ENCODE peak calls at places on chromosomes 4 and X, in eight cellular contexts. One of them, this sample, is unnamed.

GRCh38 chrX:57587607-57588006 is 4.2 kb upstream of the ZXDB start:
- DNase-seq in vagina: no peak
- DNase-seq in GM23338: no peak
- DNase-seq in omental fat pad: no peak
- DNase-seq in upper lobe of left lung: no peak
- DNase-seq in cardiac fibroblast: no peak
- DNase-seq in Calu3: no peak
- DNase-seq in kidney: no peak
- DNase-seq in this sample: no peak

GRCh38 chr4:73213917-73214663 is 44.5 kb downstream of the ANKRD17 start:
- DNase-seq in vagina: no peak
- DNase-seq in GM23338: no peak
- DNase-seq in omental fat pad: no peak
- DNase-seq in upper lobe of left lung: no peak
- DNase-seq in cardiac fibroblast: peak
- DNase-seq in Calu3: no peak
- DNase-seq in kidney: no peak
- DNase-seq in this sample: no peak

GRCh38 chr4:161799687-161800086 is 364.1 kb downstream of the FSTL5 start:
- DNase-seq in vagina: no peak
- DNase-seq in GM23338: no peak
- DNase-seq in omental fat pad: no peak
- DNase-seq in upper lobe of left lung: no peak
- DNase-seq in cardiac fibroblast: no peak
- DNase-seq in Calu3: no peak
- DNase-seq in kidney: no peak
- DNase-seq in this sample: no peak

GRCh38 chr4:104811727-104812126 is 317.0 kb upstream of the CXXC4 start:
- DNase-seq in vagina: no peak
- DNase-seq in GM23338: peak
- DNase-seq in omental fat pad: no peak
- DNase-seq in upper lobe of left lung: no peak
- DNase-seq in cardiac fibroblast: no peak
- DNase-seq in Calu3: no peak
- DNase-seq in kidney: no peak
- DNase-seq in this sample: no peak

GRCh38 chr4:176622251-176622968 is 170.3 kb downstream of the VEGFC start:
- DNase-seq in vagina: no peak
- DNase-seq in GM23338: no peak
- DNase-seq in omental fat pad: no peak
- DNase-seq in upper lobe of left lung: no peak
- DNase-seq in cardiac fibroblast: peak
- DNase-seq in Calu3: no peak
- DNase-seq in kidney: no peak
- DNase-seq in this sample: no peak

GRCh38 chrX:111181883-111182400 is 86.0 kb downstream of the PAK3 start:
- DNase-seq in vagina: no peak
- DNase-seq in GM23338: peak
- DNase-seq in omental fat pad: no peak
- DNase-seq in upper lobe of left lung: no peak
- DNase-seq in cardiac fibroblast: no peak
- DNase-seq in Calu3: no peak
- DNase-seq in kidney: no peak
- DNase-seq in this sample: peak

GRCh38 chrX:31038585-31039326 is 33.1 kb downstream of the FTHL17 start:
- DNase-seq in vagina: no peak
- DNase-seq in GM23338: peak
- DNase-seq in omental fat pad: no peak
- DNase-seq in upper lobe of left lung: no peak
- DNase-seq in cardiac fibroblast: peak
- DNase-seq in Calu3: peak
- DNase-seq in kidney: no peak
- DNase-seq in this sample: peak

GRCh38 chr4:89266128-89266527 is 41.5 kb downstream of the GPRIN3 start:
- DNase-seq in vagina: no peak
- DNase-seq in GM23338: no peak
- DNase-seq in omental fat pad: no peak
- DNase-seq in upper lobe of left lung: no peak
- DNase-seq in cardiac fibroblast: no peak
- DNase-seq in Calu3: no peak
- DNase-seq in kidney: no peak
- DNase-seq in this sample: no peak

GRCh38 chr4:8939887-8940742 is 68.5 kb upstream of the HMX1 start:
- DNase-seq in vagina: no peak
- DNase-seq in GM23338: peak
- DNase-seq in omental fat pad: no peak
- DNase-seq in upper lobe of left lung: no peak
- DNase-seq in cardiac fibroblast: no peak
- DNase-seq in Calu3: no peak
- DNase-seq in kidney: no peak
- DNase-seq in this sample: no peak

GRCh38 chr4:187175197-187175596 is 451.5 kb upstream of the FAT1 start:
- DNase-seq in vagina: no peak
- DNase-seq in GM23338: no peak
- DNase-seq in omental fat pad: no peak
- DNase-seq in upper lobe of left lung: no peak
- DNase-seq in cardiac fibroblast: no peak
- DNase-seq in Calu3: no peak
- DNase-seq in kidney: no peak
- DNase-seq in this sample: no peak

GRCh38 chrX:130144509-130144908 is 21.1 kb downstream of the AIFM1 start:
- DNase-seq in vagina: no peak
- DNase-seq in GM23338: no peak
- DNase-seq in omental fat pad: no peak
- DNase-seq in upper lobe of left lung: no peak
- DNase-seq in cardiac fibroblast: peak
- DNase-seq in Calu3: no peak
- DNase-seq in kidney: no peak
- DNase-seq in this sample: no peak

GRCh38 chr4:87620086-87620485 is 11.8 kb downstream of the DSPP start:
- DNase-seq in vagina: no peak
- DNase-seq in GM23338: no peak
- DNase-seq in omental fat pad: no peak
- DNase-seq in upper lobe of left lung: no peak
- DNase-seq in cardiac fibroblast: no peak
- DNase-seq in Calu3: no peak
- DNase-seq in kidney: no peak
- DNase-seq in this sample: no peak

GRCh38 chr4:41349021-41349420 is 92.3 kb downstream of the UCHL1 start:
- DNase-seq in vagina: no peak
- DNase-seq in GM23338: no peak
- DNase-seq in omental fat pad: no peak
- DNase-seq in upper lobe of left lung: no peak
- DNase-seq in cardiac fibroblast: no peak
- DNase-seq in Calu3: no peak
- DNase-seq in kidney: no peak
- DNase-seq in this sample: no peak

GRCh38 chr4:81409836-81410235 is 61.9 kb downstream of the RASGEF1B start:
- DNase-seq in vagina: no peak
- DNase-seq in GM23338: no peak
- DNase-seq in omental fat pad: no peak
- DNase-seq in upper lobe of left lung: no peak
- DNase-seq in cardiac fibroblast: no peak
- DNase-seq in Calu3: no peak
- DNase-seq in kidney: no peak
- DNase-seq in this sample: no peak

GRCh38 chr4:81408341-81408740 is 63.4 kb downstream of the RASGEF1B start:
- DNase-seq in vagina: no peak
- DNase-seq in GM23338: no peak
- DNase-seq in omental fat pad: no peak
- DNase-seq in upper lobe of left lung: no peak
- DNase-seq in cardiac fibroblast: no peak
- DNase-seq in Calu3: no peak
- DNase-seq in kidney: no peak
- DNase-seq in this sample: no peak

GRCh38 chr4:81405900-81406401 is 65.8 kb downstream of the RASGEF1B start:
- DNase-seq in vagina: no peak
- DNase-seq in GM23338: peak
- DNase-seq in omental fat pad: no peak
- DNase-seq in upper lobe of left lung: no peak
- DNase-seq in cardiac fibroblast: peak
- DNase-seq in Calu3: peak
- DNase-seq in kidney: no peak
- DNase-seq in this sample: peak

GRCh38 chr4:81407726-81408125 is 64.0 kb downstream of the RASGEF1B start:
- DNase-seq in vagina: no peak
- DNase-seq in GM23338: no peak
- DNase-seq in omental fat pad: no peak
- DNase-seq in upper lobe of left lung: no peak
- DNase-seq in cardiac fibroblast: no peak
- DNase-seq in Calu3: no peak
- DNase-seq in kidney: no peak
- DNase-seq in this sample: no peak

DNA sequence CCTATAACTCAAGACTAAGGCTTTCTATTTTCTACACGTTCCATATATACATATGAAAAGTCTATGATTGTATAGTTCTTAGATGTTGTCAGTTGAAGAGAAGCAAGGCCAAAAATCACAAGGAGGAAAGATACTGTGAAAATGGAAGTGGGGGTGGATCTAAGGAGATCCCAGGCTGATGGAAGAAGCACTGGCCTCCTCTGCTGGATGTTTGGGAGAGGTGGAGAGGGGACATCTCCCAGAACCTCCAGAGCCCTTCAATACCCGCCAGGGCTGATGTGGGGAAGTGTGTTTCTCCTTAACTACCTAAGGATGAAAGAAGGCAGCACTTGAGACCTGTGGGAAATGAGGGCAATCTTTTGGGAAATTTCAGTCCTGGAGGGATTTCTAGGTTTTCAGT is 67.4 kb downstream of the RASGEF1B start:
- DNase-seq in vagina: no peak
- DNase-seq in GM23338: peak
- DNase-seq in omental fat pad: no peak
- DNase-seq in upper lobe of left lung: no peak
- DNase-seq in cardiac fibroblast: no peak
- DNase-seq in Calu3: no peak
- DNase-seq in kidney: no peak
- DNase-seq in this sample: no peak
- TF ChIP-seq CTCF in vagina: no peak
- TF ChIP-seq CTCF in GM23338: peak
- TF ChIP-seq CTCF in omental fat pad: no peak
- TF ChIP-seq CTCF in upper lobe of left lung: no peak
- TF ChIP-seq CTCF in cardiac fibroblast: peak
- TF ChIP-seq CTCF in Calu3: no peak
- TF ChIP-seq CTCF in kidney: no peak
- TF ChIP-seq CTCF in this sample: peak

DNA sequence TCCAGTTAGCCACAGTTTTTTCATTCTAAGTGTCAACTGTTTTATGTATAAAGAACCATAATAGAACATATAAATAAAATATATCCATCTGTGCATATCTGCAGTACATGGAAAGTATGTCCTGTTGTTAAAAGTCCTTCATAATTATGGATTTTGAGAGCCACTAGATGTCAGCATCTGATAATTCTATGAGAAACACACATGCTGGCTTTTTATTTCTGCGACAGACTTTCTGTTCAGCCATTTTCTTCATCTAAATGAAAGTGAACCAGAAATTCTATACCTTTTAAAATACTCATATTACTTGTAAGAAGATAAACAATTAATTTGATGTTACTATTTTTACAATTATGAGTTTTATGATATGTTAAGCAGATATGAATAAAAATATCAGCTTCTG is 251.4 kb downstream of the GPM6A start:
- DNase-seq in vagina: no peak
- DNase-seq in GM23338: peak
- DNase-seq in omental fat pad: no peak
- DNase-seq in upper lobe of left lung: no peak
- DNase-seq in cardiac fibroblast: peak
- DNase-seq in Calu3: no peak
- DNase-seq in kidney: no peak
- DNase-seq in this sample: no peak
- TF ChIP-seq CTCF in vagina: no peak
- TF ChIP-seq CTCF in GM23338: peak
- TF ChIP-seq CTCF in omental fat pad: no peak
- TF ChIP-seq CTCF in upper lobe of left lung: no peak
- TF ChIP-seq CTCF in cardiac fibroblast: no peak
- TF ChIP-seq CTCF in Calu3: no peak
- TF ChIP-seq CTCF in kidney: no peak
- TF ChIP-seq CTCF in this sample: peak

GRCh38 chrX:51456814-51457213 is 39.6 kb downstream of the NUDT11 start:
- DNase-seq in vagina: no peak
- DNase-seq in GM23338: peak
- DNase-seq in omental fat pad: no peak
- DNase-seq in upper lobe of left lung: no peak
- DNase-seq in cardiac fibroblast: peak
- DNase-seq in Calu3: no peak
- DNase-seq in kidney: no peak
- DNase-seq in this sample: peak

GRCh38 chrX:51463322-51463721 is 33.1 kb downstream of the NUDT11 start:
- DNase-seq in vagina: no peak
- DNase-seq in GM23338: no peak
- DNase-seq in omental fat pad: no peak
- DNase-seq in upper lobe of left lung: no peak
- DNase-seq in cardiac fibroblast: no peak
- DNase-seq in Calu3: no peak
- DNase-seq in kidney: no peak
- DNase-seq in this sample: no peak

GRCh38 chrX:51456246-51456645 is 40.1 kb downstream of the NUDT11 start:
- DNase-seq in vagina: no peak
- DNase-seq in GM23338: peak
- DNase-seq in omental fat pad: no peak
- DNase-seq in upper lobe of left lung: no peak
- DNase-seq in cardiac fibroblast: no peak
- DNase-seq in Calu3: no peak
- DNase-seq in kidney: no peak
- DNase-seq in this sample: no peak

GRCh38 chrX:51461053-51462050 is 35.0 kb downstream of the NUDT11 start:
- DNase-seq in vagina: no peak
- DNase-seq in GM23338: peak
- DNase-seq in omental fat pad: no peak
- DNase-seq in upper lobe of left lung: no peak
- DNase-seq in cardiac fibroblast: peak
- DNase-seq in Calu3: peak
- DNase-seq in kidney: no peak
- DNase-seq in this sample: peak

GRCh38 chrX:51459125-51459524 is 37.3 kb downstream of the NUDT11 start:
- DNase-seq in vagina: no peak
- DNase-seq in GM23338: peak
- DNase-seq in omental fat pad: no peak
- DNase-seq in upper lobe of left lung: no peak
- DNase-seq in cardiac fibroblast: peak
- DNase-seq in Calu3: peak
- DNase-seq in kidney: no peak
- DNase-seq in this sample: peak
- TF ChIP-seq CTCF in vagina: no peak
- TF ChIP-seq CTCF in GM23338: peak
- TF ChIP-seq CTCF in omental fat pad: no peak
- TF ChIP-seq CTCF in upper lobe of left lung: no peak
- TF ChIP-seq CTCF in cardiac fibroblast: peak
- TF ChIP-seq CTCF in Calu3: peak
- TF ChIP-seq CTCF in kidney: no peak
- TF ChIP-seq CTCF in this sample: peak

DNA sequence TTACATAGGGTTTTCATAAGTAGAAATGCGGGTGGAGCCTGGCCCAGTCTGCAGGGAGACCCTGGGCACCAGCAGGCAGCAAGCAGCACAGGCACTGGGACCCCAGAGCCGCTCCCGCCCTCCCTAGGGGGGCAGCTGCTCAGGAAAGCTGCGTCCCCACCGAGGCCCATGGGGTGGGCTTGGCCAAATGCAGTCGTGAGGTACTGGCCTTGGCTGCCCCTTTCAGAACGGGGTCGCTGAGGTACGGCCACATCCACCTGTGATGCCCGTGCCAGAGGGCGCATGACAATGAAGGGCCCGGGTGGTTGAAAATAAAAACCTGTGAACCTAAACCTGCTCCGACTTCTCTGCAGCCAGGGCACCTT is 16.7 kb downstream of the TMEM175 start:
- DNase-seq in vagina: no peak
- DNase-seq in GM23338: no peak
- DNase-seq in omental fat pad: no peak
- DNase-seq in upper lobe of left lung: no peak
- DNase-seq in cardiac fibroblast: no peak
- DNase-seq in Calu3: no peak
- DNase-seq in kidney: peak
- DNase-seq in this sample: no peak
- TF ChIP-seq CTCF in vagina: no peak
- TF ChIP-seq CTCF in GM23338: no peak
- TF ChIP-seq CTCF in omental fat pad: no peak
- TF ChIP-seq CTCF in upper lobe of left lung: no peak
- TF ChIP-seq CTCF in cardiac fibroblast: no peak
- TF ChIP-seq CTCF in Calu3: no peak
- TF ChIP-seq CTCF in kidney: no peak
- TF ChIP-seq CTCF in this sample: no peak

This sample was measured in neural progenitor cell.